ENCODE peak calls at places on chromosomes 7 and 10, in nine cellular contexts. D, K, C, Y, R, T, Z, E and X are unnamed samples.

GRCh38 chr7:118186491-118186890 is 2.5 kb downstream of the LSM8 start:
- DNase-seq in D (peak; percentile 42), K (no peak), C (no peak), Y (no peak), R (no peak), T (no peak), Z (no peak), E (no peak), X (no peak)

GRCh38 chr7:3754488-3755365 is 453.7 kb downstream of the SDK1 start:
- DNase-seq in D (no peak), K (no peak), C (peak; percentile 65), Y (no peak), R (no peak), T (no peak), Z (no peak), E (no peak), X (no peak)

GRCh38 chr7:364536-364935 is 74.6 kb downstream of the FOXL3 start:
- DNase-seq in D (no peak), K (no peak), C (no peak), Y (no peak), R (no peak), T (no peak), Z (no peak), E (no peak), X (no peak)

GRCh38 chr7:65308300-65308678 is 65.4 kb upstream of the ZNF92 start:
- DNase-seq in D (no peak), K (no peak), C (no peak), Y (no peak), R (no peak), T (no peak), Z (no peak), E (no peak), X (no peak)

GRCh38 chr7:30068117-30068516 is 39.9 kb downstream of the PLEKHA8 start:
- DNase-seq in D (no peak), K (no peak), C (peak; percentile 90), Y (no peak), R (no peak), T (no peak), Z (peak; percentile 82), E (no peak), X (no peak)

GRCh38 chr10:49615213-49615612 is 1.4 kb downstream of the CHAT start:
- DNase-seq in D (no peak), K (peak; percentile 53), C (no peak), Y (peak; percentile 3), R (no peak), T (no peak), Z (no peak), E (no peak), X (no peak)

GRCh38 chr10:104327745-104328635 is 10.3 kb downstream of the ITPRIP start:
- DNase-seq in D (peak; percentile 87), K (peak; percentile 88), C (peak; percentile 76), Y (no peak), R (peak; percentile 59), T (no peak), Z (peak; percentile 86), E (peak; percentile 53), X (peak; percentile 46)

GRCh38 chr7:104772405-104772821 is 241.6 kb upstream of the KMT2E start:
- DNase-seq in D (no peak), K (no peak), C (no peak), Y (peak; percentile 59), R (no peak), T (no peak), Z (no peak), E (no peak), X (no peak)

GRCh38 chr10:24313233-24313632 is 104.3 kb downstream of the KIAA1217 start:
- DNase-seq in D (no peak), K (no peak), C (no peak), Y (no peak), R (no peak), T (no peak), Z (no peak), E (no peak), X (no peak)

GRCh38 chr7:26777383-26777782 is 87.0 kb downstream of the SKAP2 start:
- DNase-seq in D (no peak), K (no peak), C (no peak), Y (no peak), R (no peak), T (no peak), Z (no peak), E (no peak), X (no peak)

GRCh38 chr10:109237050-109237449 is 686.3 kb downstream of the XPNPEP1 start:
- DNase-seq in D (no peak), K (no peak), C (no peak), Y (no peak), R (no peak), T (no peak), Z (no peak), E (no peak), X (no peak)

GRCh38 chr7:140403878-140404564 is at the start of gene RAB19:
- DNase-seq in D (no peak), K (no peak), C (no peak), Y (peak; percentile 82), R (no peak), T (peak; percentile 80), Z (no peak), E (no peak), X (no peak)

GRCh38 chr7:16695621-16696237 is 49.7 kb downstream of the BZW2 start:
- DNase-seq in D (peak; percentile 59), K (no peak), C (peak; percentile 81), Y (peak; percentile 24), R (peak; percentile 39), T (no peak), Z (peak; percentile 68), E (no peak), X (peak; percentile 3)

GRCh38 chr10:124007773-124008145 is 85.6 kb downstream of the CHST15 start:
- DNase-seq in D (no peak), K (peak; percentile 53), C (no peak), Y (no peak), R (no peak), T (peak; percentile 17), Z (no peak), E (no peak), X (no peak)

GRCh38 chr10:52098130-52098529 is 216.0 kb upstream of the DKK1 start:
- DNase-seq in D (no peak), K (no peak), C (no peak), Y (no peak), R (no peak), T (no peak), Z (no peak), E (no peak), X (no peak)

GRCh38 chr10:70537398-70538194 is 59.0 kb downstream of the PALD1 start:
- DNase-seq in D (no peak), K (no peak), C (no peak), Y (peak; percentile 88), R (no peak), T (no peak), Z (no peak), E (peak; percentile 24), X (peak; percentile 51)
- TF ChIP-seq CTCF in D (peak; percentile 68), K (no peak), C (peak; percentile 22), Y (peak; percentile 51), R (peak; percentile 45), T (peak; percentile 19), Z (peak; percentile 55), E (peak; percentile 59), X (peak; percentile 50)

DNA sequence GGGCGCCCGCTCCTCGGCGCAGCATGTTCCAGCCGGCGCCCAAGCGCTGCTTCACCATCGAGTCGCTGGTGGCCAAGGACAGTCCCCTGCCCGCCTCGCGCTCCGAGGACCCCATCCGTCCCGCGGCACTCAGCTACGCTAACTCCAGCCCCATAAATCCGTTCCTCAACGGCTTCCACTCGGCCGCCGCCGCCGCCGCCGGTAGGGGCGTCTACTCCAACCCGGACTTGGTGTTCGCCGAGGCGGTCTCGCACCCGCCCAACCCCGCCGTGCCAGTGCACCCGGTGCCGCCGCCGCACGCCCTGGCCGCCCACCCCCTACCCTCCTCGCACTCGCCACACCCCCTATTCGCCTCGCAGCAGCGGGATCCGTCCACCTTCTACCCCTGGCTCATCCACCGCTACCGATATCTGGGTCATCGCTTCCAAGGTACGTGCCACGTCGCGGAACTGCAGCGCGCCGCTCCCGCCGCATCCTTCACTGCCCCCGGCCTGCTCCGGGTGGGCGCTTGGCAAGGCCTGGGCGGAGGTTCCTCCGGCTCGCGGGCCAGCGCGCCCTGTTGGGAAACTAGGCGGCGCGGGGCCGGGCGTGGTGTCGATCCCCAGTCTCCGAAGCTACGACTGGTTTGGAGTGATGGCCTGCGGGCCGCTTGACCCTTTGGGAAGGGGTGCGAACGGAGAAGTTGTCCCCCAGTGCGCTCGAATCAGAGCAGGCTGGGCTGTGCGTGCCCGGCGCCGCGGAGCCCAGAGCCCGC is 876 bp downstream of the EMX2 start:
- DNase-seq in D (no peak), K (peak; percentile 88), C (no peak), Y (peak; percentile 73), R (no peak), T (no peak), Z (no peak), E (no peak), X (peak; percentile 77)
- TF ChIP-seq CTCF in D (no peak), K (no peak), C (no peak), Y (no peak), R (no peak), T (no peak), Z (no peak), E (peak; percentile 49), X (no peak)

DNA sequence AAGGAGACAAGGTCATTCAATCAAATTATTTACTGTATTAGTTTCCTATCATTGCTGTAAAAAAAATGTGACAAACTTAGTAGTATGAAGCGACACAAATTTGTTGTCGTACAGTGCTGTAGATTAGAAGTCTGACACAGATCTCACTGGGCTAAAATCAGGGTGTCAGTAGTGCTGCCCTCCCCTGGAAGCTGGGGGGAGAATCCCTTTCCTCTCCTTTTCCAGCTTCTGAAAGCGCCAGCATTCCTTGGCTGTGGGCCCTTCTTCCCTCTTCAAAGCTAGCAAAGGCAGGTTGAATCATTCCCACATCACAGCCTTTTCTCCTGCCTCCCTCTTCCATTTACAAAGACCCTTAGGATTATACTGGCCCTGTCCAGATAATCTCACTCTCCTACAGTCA is 28.0 kb downstream of the VPS41 start:
- DNase-seq in D (no peak), K (no peak), C (no peak), Y (peak; percentile 50), R (no peak), T (no peak), Z (no peak), E (no peak), X (no peak)
- TF ChIP-seq CTCF in D (no peak), K (no peak), C (no peak), Y (no peak), R (no peak), T (no peak), Z (no peak), E (no peak), X (no peak)

DNA sequence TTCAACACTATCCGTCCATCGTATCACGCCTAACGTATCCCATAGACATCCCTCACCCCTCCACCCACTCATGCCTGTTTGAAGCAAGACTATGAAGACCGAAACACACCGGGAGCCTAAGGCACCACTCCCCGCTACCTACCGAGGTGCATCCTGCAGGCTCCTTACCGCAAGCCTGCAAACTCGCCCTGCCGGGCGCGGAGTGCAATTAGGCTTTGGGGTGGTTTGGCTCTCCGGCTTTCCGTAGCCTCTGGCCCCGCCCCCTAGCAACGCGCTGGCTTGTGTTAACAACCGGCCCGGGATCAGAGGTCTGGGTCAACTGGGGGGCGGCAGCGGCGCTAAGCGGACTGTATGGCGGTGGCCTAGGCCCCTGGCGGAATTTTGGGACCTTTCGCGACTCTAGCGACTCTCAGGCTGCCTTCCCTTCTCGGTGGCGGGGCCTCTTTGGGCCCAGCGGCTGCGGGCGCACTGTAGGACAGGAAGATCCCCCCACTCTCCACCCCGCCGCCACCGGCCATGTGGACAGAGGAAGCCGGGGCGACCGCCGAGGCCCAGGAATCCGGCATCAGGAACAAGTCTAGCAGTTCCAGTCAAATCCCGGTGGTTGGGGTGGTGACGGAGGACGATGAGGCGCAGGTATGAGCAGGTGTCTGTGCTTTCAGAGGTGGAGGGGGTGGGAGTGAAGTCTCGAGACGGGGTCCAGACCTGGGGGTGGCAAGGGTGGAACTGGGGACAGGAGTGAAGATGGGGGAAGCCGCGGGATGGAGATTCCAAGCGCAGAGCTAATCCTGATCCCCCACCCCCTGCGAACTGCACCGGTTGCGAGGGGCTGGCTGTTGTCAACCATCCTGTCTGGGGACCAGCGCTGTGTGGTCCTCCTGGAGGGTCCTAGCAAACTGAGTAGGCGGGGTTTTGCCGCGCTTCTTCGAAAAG is at the start of gene CFAP69:
- DNase-seq in D (peak; percentile 90), K (peak; percentile 98), C (peak; percentile 84), Y (peak; percentile 98), R (peak; percentile 47), T (peak; percentile 94), Z (peak; percentile 79), E (peak; percentile 92), X (peak; percentile 98)
- TF ChIP-seq CTCF in D (no peak), K (no peak), C (peak; percentile 61), Y (no peak), R (peak; percentile 7), T (no peak), Z (peak; percentile 46), E (peak; percentile 51), X (no peak)